ENCODE peak calls at places on chromosomes 16 and 17, in nine cellular contexts. U is IMR-90, C is neural progenitor cell, W is ascending aorta, I is lung, F is HCT116, P is uterus, M is cardiac muscle cell, A is thoracic aorta. V is an unnamed sample. For H3K4me1, the result is how much of the 10 kb centered on the place peaks cover.

GRCh38 chr17:36597229-36597628 is 4.2 kb upstream of the MRM1 start:
- DNase-seq in W (peak), A (no peak), F (no peak), U (no peak), P (no peak), M (peak), C (no peak), I (no peak), V (no peak)

GRCh38 chr16:85390511-85391174 is 222.5 kb upstream of the GSE1 start:
- DNase-seq in W (peak), I (peak), F (peak), P (peak), A (peak), M (no peak), U (peak), C (no peak), V (no peak)

GRCh38 chr17:7477392-7478275 is 1.8 kb downstream of the ZBTB4 start:
- DNase-seq in P (no peak), W (no peak), U (peak), I (peak), A (no peak), M (peak), F (no peak), C (peak), V (no peak)

GRCh38 chr17:33667052-33667509 is 374.0 kb upstream of the ASIC2 start:
- DNase-seq in P (no peak), W (no peak), C (no peak), M (no peak), I (no peak), U (no peak), A (no peak), F (no peak), V (no peak)

GRCh38 chr16:4477966-4478365 is 1.8 kb downstream of the HMOX2 start:
- DNase-seq in A (no peak), W (no peak), C (peak), P (no peak), I (no peak), U (peak), F (peak), M (no peak), V (no peak)

GRCh38 chr17:19464033-19465026 is 53.3 kb downstream of the RNF112 start:
- DNase-seq in A (no peak), W (peak), I (no peak), F (no peak), C (no peak), P (peak), U (peak), M (no peak), V (no peak)

GRCh38 chr17:35222452-35222851 is 20.4 kb upstream of the SLFN5 start:
- DNase-seq in P (no peak), W (no peak), F (no peak), M (no peak), I (no peak), U (no peak), A (no peak), C (no peak), V (no peak)

GRCh38 chr16:75256059-75256870 is 4.8 kb upstream of the BCAR1 start:
- DNase-seq in U (no peak), A (no peak), P (no peak), I (no peak), F (no peak), M (peak), C (no peak), W (peak), V (no peak)

GRCh38 chr17:28253663-28254062 is 65.3 kb upstream of the TMEM97 start:
- DNase-seq in M (no peak), C (no peak), W (no peak), I (no peak), P (no peak), U (no peak), A (no peak), F (no peak), V (no peak)

GRCh38 chr16:87461466-87461975 is 31.3 kb downstream of the ZCCHC14 start:
- DNase-seq in P (peak), A (peak), M (peak), C (peak), I (peak), W (peak), F (peak), U (no peak), V (no peak)

GRCh38 chr16:87458424-87458915 is 34.4 kb downstream of the ZCCHC14 start:
- DNase-seq in U (no peak), F (no peak), M (no peak), A (no peak), W (no peak), C (no peak), I (no peak), P (no peak), V (no peak)

GRCh38 chr16:87459833-87460232 is 33.0 kb downstream of the ZCCHC14 start:
- DNase-seq in F (no peak), I (no peak), W (no peak), U (no peak), M (no peak), A (no peak), C (no peak), P (no peak), V (no peak)

GRCh38 chr16:87459027-87459426 is 33.8 kb downstream of the ZCCHC14 start:
- DNase-seq in A (no peak), P (no peak), W (no peak), I (no peak), U (no peak), M (no peak), F (no peak), C (no peak), V (no peak)

DNA sequence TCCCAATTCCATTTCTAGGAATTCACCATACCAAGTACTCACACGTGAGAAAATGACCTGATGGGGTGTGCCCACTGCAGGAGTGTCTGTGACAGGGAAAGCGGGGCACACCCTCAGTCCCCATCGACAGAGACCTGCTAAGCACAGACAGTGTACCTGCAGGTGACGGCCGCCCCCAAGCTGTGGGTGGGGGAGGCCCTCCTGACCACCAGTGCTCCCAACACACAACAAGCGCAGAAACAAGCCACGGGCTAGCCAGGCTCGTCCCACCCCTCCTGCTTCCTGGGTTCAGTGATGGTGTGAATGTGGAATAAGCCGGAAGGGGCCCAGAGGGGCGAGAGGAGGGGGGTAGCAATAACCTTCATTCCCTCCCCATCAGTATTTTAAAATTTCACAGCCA is 31.9 kb downstream of the ZCCHC14 start:
- DNase-seq in W (no peak), U (no peak), C (no peak), I (no peak), F (no peak), A (no peak), M (no peak), P (no peak), V (no peak)
- H3K4me1 ChIP-seq in W (under half), U (under half), C (under half), I (under half), F (under half), A (under half), M (under half), P (under half), V (under half)

DNA sequence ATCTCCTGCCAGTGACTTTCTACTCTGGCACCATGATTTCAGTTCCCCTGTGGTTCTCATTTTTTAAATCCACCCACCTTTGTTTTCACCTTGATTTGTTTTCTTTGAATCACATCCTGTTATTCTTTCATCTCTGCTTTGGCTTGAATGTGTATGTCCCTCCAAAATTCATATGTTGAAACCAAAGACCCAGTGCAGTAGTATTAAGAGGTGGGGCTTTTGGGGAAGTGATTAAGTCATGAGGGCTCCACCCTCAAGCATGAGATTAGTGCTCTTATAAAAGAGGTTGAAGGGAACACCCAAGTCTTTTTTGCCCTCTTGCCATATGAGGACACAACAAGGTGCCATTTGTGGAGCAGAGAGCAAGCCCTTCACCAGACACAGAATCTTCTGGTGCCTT is 382.3 kb downstream of the SLC39A11 start:
- DNase-seq in M (no peak), I (no peak), U (no peak), P (no peak), F (no peak), A (no peak), W (no peak), C (no peak), V (no peak)
- H3K27ac ChIP-seq in M (no peak), I (no peak), U (no peak), P (no peak), F (no peak), A (no peak), W (no peak), C (no peak), V (peak)

DNA sequence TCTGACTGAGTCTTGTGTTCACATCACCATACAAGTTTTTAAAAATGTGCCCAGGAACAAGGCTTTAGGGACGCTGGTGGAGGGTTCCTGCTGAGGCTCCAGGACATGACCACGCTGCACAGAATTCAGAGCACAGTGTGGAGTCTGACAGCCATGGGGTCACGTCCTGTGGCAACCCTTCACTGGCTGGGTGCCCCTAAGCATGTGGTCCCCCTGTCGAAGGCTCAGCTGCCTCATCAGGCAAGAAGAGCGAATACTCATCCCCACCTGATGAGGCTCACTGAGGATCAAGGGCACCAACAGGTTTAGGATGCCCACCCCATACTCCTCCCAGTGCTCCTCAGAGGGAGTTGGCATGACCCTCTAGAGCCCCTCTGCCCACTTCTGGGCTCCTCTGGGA is 5.9 kb downstream of the PNMT start:
- DNase-seq in W (peak), P (no peak), U (no peak), A (no peak), I (no peak), F (no peak), M (no peak), C (no peak), V (no peak)
- H3K4me1 ChIP-seq in W (under half), P (under half), U (under half), A (under half), I (under half), F (under half), M (half or more), C (under half), V (half or more)

DNA sequence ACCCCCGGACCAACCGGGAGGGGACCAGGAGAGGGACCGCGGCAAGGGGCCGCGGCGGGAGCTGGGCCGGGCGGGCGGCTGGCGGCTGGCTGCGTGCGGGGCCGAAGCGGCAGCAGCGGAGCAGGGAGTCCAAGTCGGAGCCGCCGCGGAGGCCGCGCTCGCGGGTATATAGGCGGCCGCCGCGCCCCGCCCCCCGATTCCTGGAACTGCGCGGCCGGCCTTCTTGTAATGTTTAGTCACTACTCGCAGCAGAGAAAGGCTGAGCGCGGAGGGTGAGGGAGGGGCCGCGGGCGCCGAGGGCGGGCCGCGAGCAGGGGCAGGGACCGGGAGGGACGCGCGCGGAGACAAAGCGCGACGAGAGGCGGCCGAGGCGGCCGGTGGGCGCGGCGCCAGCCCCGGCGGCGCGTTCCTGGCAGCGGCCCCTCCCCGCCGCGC is at the start of gene SOCS3:
- DNase-seq in U (peak), W (peak), I (peak), C (peak), A (peak), P (peak), M (peak), F (peak), V (peak)
- H3K27ac ChIP-seq in U (peak), W (peak), I (peak), C (peak), A (peak), P (peak), M (peak), F (peak), V (peak)

GRCh38 chr17:18117533-18117932 is 9.0 kb downstream of the MYO15A start:
- DNase-seq in W (no peak), P (no peak), F (no peak), C (no peak), U (no peak), M (no peak), I (no peak), A (no peak), V (no peak)

GRCh38 chr17:18118633-18118975 is 10.0 kb downstream of the MYO15A start:
- DNase-seq in P (no peak), A (no peak), C (no peak), W (no peak), U (no peak), F (no peak), M (no peak), I (no peak), V (no peak)

GRCh38 chr17:18119166-18119745 is 10.7 kb downstream of the MYO15A start:
- DNase-seq in W (no peak), P (no peak), C (no peak), M (no peak), F (no peak), I (no peak), A (no peak), U (no peak), V (no peak)

GRCh38 chr17:18119938-18120337 is 11.4 kb downstream of the MYO15A start:
- DNase-seq in C (no peak), U (no peak), I (no peak), M (no peak), A (no peak), P (no peak), F (no peak), W (no peak), V (no peak)

GRCh38 chr17:18117974-18118632 is 9.5 kb downstream of the MYO15A start:
- DNase-seq in A (no peak), P (no peak), U (peak), C (no peak), W (no peak), F (no peak), I (no peak), M (no peak), V (no peak)
- H3K4me1 ChIP-seq in A (under half), P (under half), U (under half), C (under half), W (under half), F (under half), I (under half), M (under half), V (under half)

GRCh38 chr17:58530655-58531054 is 16.2 kb upstream of the MTMR4 start:
- DNase-seq in U (no peak), P (no peak), M (no peak), C (peak), A (no peak), W (no peak), F (no peak), I (no peak), V (no peak)

GRCh38 chr17:58528443-58528842 is 14.0 kb upstream of the MTMR4 start:
- DNase-seq in F (no peak), W (no peak), I (no peak), P (no peak), M (no peak), U (no peak), A (no peak), C (no peak), V (no peak)

GRCh38 chr17:58531122-58531521 is 16.7 kb upstream of the MTMR4 start:
- DNase-seq in A (no peak), W (no peak), I (no peak), M (no peak), U (no peak), P (no peak), C (peak), F (no peak), V (no peak)

GRCh38 chr17:58527949-58528348 is 13.5 kb upstream of the MTMR4 start:
- DNase-seq in I (no peak), U (peak), F (no peak), A (no peak), M (no peak), W (no peak), C (no peak), P (no peak), V (no peak)

GRCh38 chr17:58529275-58529674 is 14.8 kb upstream of the MTMR4 start:
- DNase-seq in F (no peak), P (no peak), C (peak), A (no peak), M (no peak), W (no peak), U (no peak), I (no peak), V (no peak)
- H3K27ac ChIP-seq in F (no peak), P (peak), C (no peak), A (peak), M (no peak), W (peak), U (no peak), I (no peak), V (no peak)

GRCh38 chr17:79716183-79716797 is 14.5 kb upstream of the ENPP7 start:
- DNase-seq in I (no peak), P (no peak), M (no peak), F (no peak), C (no peak), W (no peak), A (no peak), U (no peak), V (no peak)

GRCh38 chr17:79715318-79716182 is 15.2 kb upstream of the ENPP7 start:
- DNase-seq in F (no peak), U (no peak), M (no peak), C (no peak), A (no peak), I (no peak), P (no peak), W (no peak), V (no peak)

GRCh38 chr17:79721993-79722671 is 8.6 kb upstream of the ENPP7 start:
- DNase-seq in F (no peak), A (no peak), I (no peak), P (no peak), U (no peak), C (peak), M (peak), W (no peak), V (no peak)

GRCh38 chr17:79722787-79723186 is 8.0 kb upstream of the ENPP7 start:
- DNase-seq in F (no peak), A (no peak), P (no peak), I (no peak), M (no peak), W (no peak), U (no peak), C (no peak), V (no peak)

DNA sequence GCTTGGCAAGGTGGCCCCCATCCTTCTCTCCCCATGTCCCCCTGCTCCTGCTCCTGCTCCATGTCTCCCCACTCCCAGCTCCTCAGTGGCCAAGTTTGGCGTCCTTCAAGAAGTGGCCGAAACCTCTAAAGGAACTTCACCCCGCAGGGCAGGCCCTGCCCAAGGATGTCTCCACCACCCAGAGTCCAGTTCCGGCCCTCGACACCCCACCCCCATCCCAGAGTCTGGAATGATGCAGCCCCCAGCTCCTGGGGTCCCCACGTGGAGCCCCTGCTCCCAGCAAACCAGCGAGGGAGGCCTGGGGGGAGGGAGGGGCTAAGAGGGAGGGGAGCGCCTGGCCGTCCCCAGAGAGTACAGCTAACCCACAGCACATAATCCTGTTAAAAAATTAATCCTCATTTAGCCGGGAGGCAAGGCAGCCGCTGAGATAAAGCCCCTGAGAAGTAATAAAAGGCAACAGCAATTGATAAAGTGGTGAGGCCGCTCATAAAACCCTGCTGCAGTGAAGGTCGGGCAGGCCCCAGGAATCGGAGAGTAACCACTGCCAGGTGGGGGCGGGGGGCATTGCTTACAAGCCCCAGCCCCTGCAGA is 9.9 kb upstream of the ENPP7 start:
- DNase-seq in M (no peak), F (no peak), C (no peak), W (no peak), A (no peak), U (no peak), I (no peak), P (no peak), V (no peak)
- H3K4me1 ChIP-seq in M (under half), F (under half), C (under half), W (under half), A (under half), U (under half), I (under half), P (under half), V (under half)

V was measured in esophagus squamous epithelium.